ENCODE peak calls at places on chromosomes 3 and 15, in nine cellular contexts. One of them, this sample, is unnamed.

GRCh38 chr3:171459130-171459941 is 869 bp downstream of the TNIK start:
- DNase-seq in iris pigment epithelial cell: peak; percentile 37
- DNase-seq in NCI-H146: peak; percentile 35
- DNase-seq in osteocyte: no peak
- DNase-seq in CD4-positive, alpha-beta memory T cell: peak; percentile 88
- DNase-seq in right atrium auricular region: peak; percentile 59
- DNase-seq in glomerular endothelial cell: no peak
- DNase-seq in ACHN: peak; percentile 35
- DNase-seq in HFF-Myc: no peak
- DNase-seq in this sample: no peak

GRCh38 chr15:66698318-66698961 is 3.6 kb upstream of the SMAD6 start:
- DNase-seq in iris pigment epithelial cell: peak; percentile 54
- DNase-seq in NCI-H146: peak; percentile 36
- DNase-seq in osteocyte: peak; percentile 87
- DNase-seq in CD4-positive, alpha-beta memory T cell: no peak
- DNase-seq in right atrium auricular region: peak; percentile 76
- DNase-seq in glomerular endothelial cell: no peak
- DNase-seq in ACHN: peak; percentile 72
- DNase-seq in HFF-Myc: no peak
- DNase-seq in this sample: no peak

GRCh38 chr15:64775551-64776401 is at the start of gene RBPMS2:
- DNase-seq in iris pigment epithelial cell: no peak
- DNase-seq in NCI-H146: no peak
- DNase-seq in osteocyte: no peak
- DNase-seq in CD4-positive, alpha-beta memory T cell: no peak
- DNase-seq in right atrium auricular region: no peak
- DNase-seq in glomerular endothelial cell: no peak
- DNase-seq in ACHN: no peak
- DNase-seq in HFF-Myc: no peak
- DNase-seq in this sample: no peak

GRCh38 chr3:43650345-43650744 is 28.5 kb upstream of the ANO10 start:
- DNase-seq in iris pigment epithelial cell: no peak
- DNase-seq in NCI-H146: no peak
- DNase-seq in osteocyte: no peak
- DNase-seq in CD4-positive, alpha-beta memory T cell: no peak
- DNase-seq in right atrium auricular region: no peak
- DNase-seq in glomerular endothelial cell: no peak
- DNase-seq in ACHN: no peak
- DNase-seq in HFF-Myc: no peak
- DNase-seq in this sample: no peak

GRCh38 chr3:178845446-178846118 is 226.0 kb downstream of the ZMAT3 start:
- DNase-seq in iris pigment epithelial cell: no peak
- DNase-seq in NCI-H146: no peak
- DNase-seq in osteocyte: no peak
- DNase-seq in CD4-positive, alpha-beta memory T cell: no peak
- DNase-seq in right atrium auricular region: no peak
- DNase-seq in glomerular endothelial cell: no peak
- DNase-seq in ACHN: no peak
- DNase-seq in HFF-Myc: no peak
- DNase-seq in this sample: no peak

GRCh38 chr3:104642827-104643226 is 723.9 kb upstream of the ALCAM start:
- DNase-seq in iris pigment epithelial cell: no peak
- DNase-seq in NCI-H146: peak; percentile 52
- DNase-seq in osteocyte: no peak
- DNase-seq in CD4-positive, alpha-beta memory T cell: no peak
- DNase-seq in right atrium auricular region: no peak
- DNase-seq in glomerular endothelial cell: no peak
- DNase-seq in ACHN: no peak
- DNase-seq in HFF-Myc: no peak
- DNase-seq in this sample: no peak

GRCh38 chr15:34239151-34239761 is 14.4 kb downstream of the EMC4 start:
- DNase-seq in iris pigment epithelial cell: peak; percentile 89
- DNase-seq in NCI-H146: no peak
- DNase-seq in osteocyte: no peak
- DNase-seq in CD4-positive, alpha-beta memory T cell: no peak
- DNase-seq in right atrium auricular region: no peak
- DNase-seq in glomerular endothelial cell: no peak
- DNase-seq in ACHN: peak; percentile 83
- DNase-seq in HFF-Myc: peak; percentile 58
- DNase-seq in this sample: no peak

GRCh38 chr3:151992326-151993041 is 119.0 kb downstream of the SUCNR1 start:
- DNase-seq in iris pigment epithelial cell: no peak
- DNase-seq in NCI-H146: no peak
- DNase-seq in osteocyte: no peak
- DNase-seq in CD4-positive, alpha-beta memory T cell: no peak
- DNase-seq in right atrium auricular region: no peak
- DNase-seq in glomerular endothelial cell: no peak
- DNase-seq in ACHN: no peak
- DNase-seq in HFF-Myc: no peak
- DNase-seq in this sample: no peak

GRCh38 chr3:119258915-119259314 is 18.2 kb upstream of the B4GALT4 start:
- DNase-seq in iris pigment epithelial cell: no peak
- DNase-seq in NCI-H146: no peak
- DNase-seq in osteocyte: no peak
- DNase-seq in CD4-positive, alpha-beta memory T cell: no peak
- DNase-seq in right atrium auricular region: no peak
- DNase-seq in glomerular endothelial cell: no peak
- DNase-seq in ACHN: no peak
- DNase-seq in HFF-Myc: no peak
- DNase-seq in this sample: no peak

GRCh38 chr3:128458746-128459450 is 7.8 kb downstream of the DNAJB8 start:
- DNase-seq in iris pigment epithelial cell: no peak
- DNase-seq in NCI-H146: no peak
- DNase-seq in osteocyte: no peak
- DNase-seq in CD4-positive, alpha-beta memory T cell: no peak
- DNase-seq in right atrium auricular region: no peak
- DNase-seq in glomerular endothelial cell: no peak
- DNase-seq in ACHN: no peak
- DNase-seq in HFF-Myc: no peak
- DNase-seq in this sample: no peak

GRCh38 chr3:48157215-48157840 is 30.9 kb downstream of the CDC25A start:
- DNase-seq in iris pigment epithelial cell: peak; percentile 14
- DNase-seq in NCI-H146: no peak
- DNase-seq in osteocyte: no peak
- DNase-seq in CD4-positive, alpha-beta memory T cell: no peak
- DNase-seq in right atrium auricular region: no peak
- DNase-seq in glomerular endothelial cell: no peak
- DNase-seq in ACHN: peak; percentile 9
- DNase-seq in HFF-Myc: no peak
- DNase-seq in this sample: no peak

GRCh38 chr3:12312010-12312409 is 23.1 kb downstream of the PPARG start:
- DNase-seq in iris pigment epithelial cell: peak; percentile 32
- DNase-seq in NCI-H146: no peak
- DNase-seq in osteocyte: no peak
- DNase-seq in CD4-positive, alpha-beta memory T cell: no peak
- DNase-seq in right atrium auricular region: no peak
- DNase-seq in glomerular endothelial cell: no peak
- DNase-seq in ACHN: peak; percentile 29
- DNase-seq in HFF-Myc: no peak
- DNase-seq in this sample: no peak

GRCh38 chr3:12708584-12709192 is 44.8 kb upstream of the RAF1 start:
- DNase-seq in iris pigment epithelial cell: peak; percentile 73
- DNase-seq in NCI-H146: no peak
- DNase-seq in osteocyte: peak; percentile 88
- DNase-seq in CD4-positive, alpha-beta memory T cell: no peak
- DNase-seq in right atrium auricular region: no peak
- DNase-seq in glomerular endothelial cell: no peak
- DNase-seq in ACHN: peak; percentile 80
- DNase-seq in HFF-Myc: no peak
- DNase-seq in this sample: no peak

GRCh38 chr3:60079076-60079475 is 1029.3 kb upstream of the CFAP20DC start:
- DNase-seq in iris pigment epithelial cell: no peak
- DNase-seq in NCI-H146: no peak
- DNase-seq in osteocyte: no peak
- DNase-seq in CD4-positive, alpha-beta memory T cell: no peak
- DNase-seq in right atrium auricular region: no peak
- DNase-seq in glomerular endothelial cell: no peak
- DNase-seq in ACHN: no peak
- DNase-seq in HFF-Myc: no peak
- DNase-seq in this sample: no peak

GRCh38 chr3:35043040-35043439 is 596.3 kb upstream of the ARPP21 start:
- DNase-seq in iris pigment epithelial cell: no peak
- DNase-seq in NCI-H146: no peak
- DNase-seq in osteocyte: no peak
- DNase-seq in CD4-positive, alpha-beta memory T cell: no peak
- DNase-seq in right atrium auricular region: no peak
- DNase-seq in glomerular endothelial cell: no peak
- DNase-seq in ACHN: no peak
- DNase-seq in HFF-Myc: no peak
- DNase-seq in this sample: no peak

GRCh38 chr15:40322531-40323238 is 807 bp upstream of the INAFM2 start:
- DNase-seq in iris pigment epithelial cell: no peak
- DNase-seq in NCI-H146: no peak
- DNase-seq in osteocyte: no peak
- DNase-seq in CD4-positive, alpha-beta memory T cell: no peak
- DNase-seq in right atrium auricular region: no peak
- DNase-seq in glomerular endothelial cell: no peak
- DNase-seq in ACHN: no peak
- DNase-seq in HFF-Myc: no peak
- DNase-seq in this sample: no peak

GRCh38 chr15:96619171-96619570 is 288.7 kb downstream of the NR2F2 start:
- DNase-seq in iris pigment epithelial cell: no peak
- DNase-seq in NCI-H146: no peak
- DNase-seq in osteocyte: no peak
- DNase-seq in CD4-positive, alpha-beta memory T cell: no peak
- DNase-seq in right atrium auricular region: no peak
- DNase-seq in glomerular endothelial cell: no peak
- DNase-seq in ACHN: no peak
- DNase-seq in HFF-Myc: no peak
- DNase-seq in this sample: no peak

GRCh38 chr15:52163321-52164190 is 27.6 kb downstream of the GNB5 start:
- DNase-seq in iris pigment epithelial cell: no peak
- DNase-seq in NCI-H146: peak; percentile 1
- DNase-seq in osteocyte: peak; percentile 67
- DNase-seq in CD4-positive, alpha-beta memory T cell: no peak
- DNase-seq in right atrium auricular region: peak; percentile 54
- DNase-seq in glomerular endothelial cell: no peak
- DNase-seq in ACHN: no peak
- DNase-seq in HFF-Myc: no peak
- DNase-seq in this sample: no peak

GRCh38 chr15:83053151-83053550 is 13.9 kb downstream of the BTBD1 start:
- DNase-seq in iris pigment epithelial cell: peak; percentile 82
- DNase-seq in NCI-H146: no peak
- DNase-seq in osteocyte: no peak
- DNase-seq in CD4-positive, alpha-beta memory T cell: no peak
- DNase-seq in right atrium auricular region: no peak
- DNase-seq in glomerular endothelial cell: peak; percentile 41
- DNase-seq in ACHN: peak; percentile 31
- DNase-seq in HFF-Myc: no peak
- DNase-seq in this sample: no peak

GRCh38 chr3:71304684-71305083 is 278.8 kb downstream of the FOXP1 start:
- DNase-seq in iris pigment epithelial cell: peak; percentile 78
- DNase-seq in NCI-H146: peak; percentile 37
- DNase-seq in osteocyte: no peak
- DNase-seq in CD4-positive, alpha-beta memory T cell: no peak
- DNase-seq in right atrium auricular region: no peak
- DNase-seq in glomerular endothelial cell: no peak
- DNase-seq in ACHN: no peak
- DNase-seq in HFF-Myc: no peak
- DNase-seq in this sample: no peak

This sample was measured in C1 segment of cervical spinal cord.